ENCODE peak calls at places on chromosomes 16 and 17, in four cellular contexts. One of them, this sample, is unnamed.

GRCh38 chr16:31874354-31875111 is 926 bp downstream of the ZNF267 start:
- DNase-seq in mucosa of descending colon: no peak
- DNase-seq in IMR-90: peak
- DNase-seq in omental fat pad: no peak
- DNase-seq in this sample: no peak

GRCh38 chr17:4897785-4898184 is 1.6 kb upstream of the C17orf107 start:
- DNase-seq in mucosa of descending colon: no peak
- DNase-seq in IMR-90: no peak
- DNase-seq in omental fat pad: no peak
- DNase-seq in this sample: no peak

GRCh38 chr17:55335625-55336024 is 70.9 kb downstream of the HLF start:
- DNase-seq in mucosa of descending colon: no peak
- DNase-seq in IMR-90: no peak
- DNase-seq in omental fat pad: no peak
- DNase-seq in this sample: no peak

GRCh38 chr17:80087346-80088265 is 13.8 kb upstream of the GAA start:
- DNase-seq in mucosa of descending colon: no peak
- DNase-seq in IMR-90: no peak
- DNase-seq in omental fat pad: no peak
- DNase-seq in this sample: no peak

GRCh38 chr16:55279598-55279997 is 44.4 kb upstream of the IRX6 start:
- DNase-seq in mucosa of descending colon: no peak
- DNase-seq in IMR-90: no peak
- DNase-seq in omental fat pad: no peak
- DNase-seq in this sample: no peak

GRCh38 chr17:74408262-74408661 is 23.6 kb upstream of the GPRC5C start:
- DNase-seq in mucosa of descending colon: no peak
- DNase-seq in IMR-90: no peak
- DNase-seq in omental fat pad: no peak
- DNase-seq in this sample: no peak

GRCh38 chr17:41428591-41429326 is 4.4 kb upstream of the KRT37 start:
- DNase-seq in mucosa of descending colon: no peak
- DNase-seq in IMR-90: no peak
- DNase-seq in omental fat pad: no peak
- DNase-seq in this sample: no peak

GRCh38 chr17:9798724-9799123 is 7.3 kb upstream of the DHRS7C start:
- DNase-seq in mucosa of descending colon: no peak
- DNase-seq in IMR-90: no peak
- DNase-seq in omental fat pad: no peak
- DNase-seq in this sample: no peak

GRCh38 chr17:28318759-28319660 is at the start of gene TMEM97:
- DNase-seq in mucosa of descending colon: peak
- DNase-seq in IMR-90: peak
- DNase-seq in omental fat pad: peak
- DNase-seq in this sample: peak

GRCh38 chr17:9170822-9171221 is 149.5 kb downstream of the NTN1 start:
- DNase-seq in mucosa of descending colon: peak
- DNase-seq in IMR-90: no peak
- DNase-seq in omental fat pad: no peak
- DNase-seq in this sample: no peak

GRCh38 chr17:33072421-33073175 is 81.0 kb downstream of the SPACA3 start:
- DNase-seq in mucosa of descending colon: no peak
- DNase-seq in IMR-90: no peak
- DNase-seq in omental fat pad: no peak
- DNase-seq in this sample: no peak

GRCh38 chr17:47315451-47316266 is 8.1 kb upstream of the EFCAB13 start:
- DNase-seq in mucosa of descending colon: no peak
- DNase-seq in IMR-90: peak
- DNase-seq in omental fat pad: no peak
- DNase-seq in this sample: no peak

GRCh38 chr16:27677300-27677699 is 127.4 kb downstream of the KATNIP start:
- DNase-seq in mucosa of descending colon: no peak
- DNase-seq in IMR-90: peak
- DNase-seq in omental fat pad: no peak
- DNase-seq in this sample: no peak

GRCh38 chr16:66131156-66131807 is 235.2 kb upstream of the CDH5 start:
- DNase-seq in mucosa of descending colon: no peak
- DNase-seq in IMR-90: peak
- DNase-seq in omental fat pad: no peak
- DNase-seq in this sample: no peak

GRCh38 chr17:588519-588918 is 126.1 kb downstream of the VPS53 start:
- DNase-seq in mucosa of descending colon: no peak
- DNase-seq in IMR-90: no peak
- DNase-seq in omental fat pad: no peak
- DNase-seq in this sample: no peak

GRCh38 chr16:85539629-85540291 is 73.4 kb upstream of the GSE1 start:
- DNase-seq in mucosa of descending colon: no peak
- DNase-seq in IMR-90: no peak
- DNase-seq in omental fat pad: no peak
- DNase-seq in this sample: no peak

GRCh38 chr17:229130-229944 is 47.9 kb upstream of the DOC2B start:
- DNase-seq in mucosa of descending colon: peak
- DNase-seq in IMR-90: peak
- DNase-seq in omental fat pad: no peak
- DNase-seq in this sample: no peak

GRCh38 chr17:32771396-32771795 is 105.5 kb downstream of the MYO1D start:
- DNase-seq in mucosa of descending colon: no peak
- DNase-seq in IMR-90: no peak
- DNase-seq in omental fat pad: no peak
- DNase-seq in this sample: no peak

GRCh38 chr17:1055751-1056645 is 59.1 kb downstream of the TIMM22 start:
- DNase-seq in mucosa of descending colon: peak
- DNase-seq in IMR-90: peak
- DNase-seq in omental fat pad: no peak
- DNase-seq in this sample: no peak

GRCh38 chr16:87686697-87687570 is 78.9 kb downstream of the KLHDC4 start:
- DNase-seq in mucosa of descending colon: no peak
- DNase-seq in IMR-90: no peak
- DNase-seq in omental fat pad: no peak
- DNase-seq in this sample: no peak

GRCh38 chr17:56699186-56699895 is 105.8 kb downstream of the NOG start:
- DNase-seq in mucosa of descending colon: peak
- DNase-seq in IMR-90: peak
- DNase-seq in omental fat pad: no peak
- DNase-seq in this sample: peak

GRCh38 chr17:39653662-39654331 is 11.4 kb upstream of the TCAP start:
- DNase-seq in mucosa of descending colon: peak
- DNase-seq in IMR-90: no peak
- DNase-seq in omental fat pad: peak
- DNase-seq in this sample: no peak

GRCh38 chr17:30433514-30433913 is 43.7 kb upstream of the GOSR1 start:
- DNase-seq in mucosa of descending colon: no peak
- DNase-seq in IMR-90: peak
- DNase-seq in omental fat pad: no peak
- DNase-seq in this sample: no peak

GRCh38 chr16:70480127-70481105 is 26.0 kb downstream of the FCSK start:
- DNase-seq in mucosa of descending colon: peak
- DNase-seq in IMR-90: no peak
- DNase-seq in omental fat pad: no peak
- DNase-seq in this sample: no peak

GRCh38 chr17:58313815-58314705 is 14.5 kb downstream of the TSPOAP1 start:
- DNase-seq in mucosa of descending colon: no peak
- DNase-seq in IMR-90: no peak
- DNase-seq in omental fat pad: peak
- DNase-seq in this sample: no peak

GRCh38 chr17:35170968-35171771 is 23.0 kb downstream of the SLC35G3 start:
- DNase-seq in mucosa of descending colon: no peak
- DNase-seq in IMR-90: peak
- DNase-seq in omental fat pad: no peak
- DNase-seq in this sample: no peak
- TF ChIP-seq CTCF in mucosa of descending colon: no peak
- TF ChIP-seq CTCF in IMR-90: peak
- TF ChIP-seq CTCF in omental fat pad: no peak
- TF ChIP-seq CTCF in this sample: no peak

GRCh38 chr17:76683011-76683755 is 27.6 kb downstream of the MXRA7 start:
- DNase-seq in mucosa of descending colon: peak
- DNase-seq in IMR-90: no peak
- DNase-seq in omental fat pad: no peak
- DNase-seq in this sample: no peak
- TF ChIP-seq CTCF in mucosa of descending colon: no peak
- TF ChIP-seq CTCF in IMR-90: peak
- TF ChIP-seq CTCF in omental fat pad: no peak
- TF ChIP-seq CTCF in this sample: peak

DNA sequence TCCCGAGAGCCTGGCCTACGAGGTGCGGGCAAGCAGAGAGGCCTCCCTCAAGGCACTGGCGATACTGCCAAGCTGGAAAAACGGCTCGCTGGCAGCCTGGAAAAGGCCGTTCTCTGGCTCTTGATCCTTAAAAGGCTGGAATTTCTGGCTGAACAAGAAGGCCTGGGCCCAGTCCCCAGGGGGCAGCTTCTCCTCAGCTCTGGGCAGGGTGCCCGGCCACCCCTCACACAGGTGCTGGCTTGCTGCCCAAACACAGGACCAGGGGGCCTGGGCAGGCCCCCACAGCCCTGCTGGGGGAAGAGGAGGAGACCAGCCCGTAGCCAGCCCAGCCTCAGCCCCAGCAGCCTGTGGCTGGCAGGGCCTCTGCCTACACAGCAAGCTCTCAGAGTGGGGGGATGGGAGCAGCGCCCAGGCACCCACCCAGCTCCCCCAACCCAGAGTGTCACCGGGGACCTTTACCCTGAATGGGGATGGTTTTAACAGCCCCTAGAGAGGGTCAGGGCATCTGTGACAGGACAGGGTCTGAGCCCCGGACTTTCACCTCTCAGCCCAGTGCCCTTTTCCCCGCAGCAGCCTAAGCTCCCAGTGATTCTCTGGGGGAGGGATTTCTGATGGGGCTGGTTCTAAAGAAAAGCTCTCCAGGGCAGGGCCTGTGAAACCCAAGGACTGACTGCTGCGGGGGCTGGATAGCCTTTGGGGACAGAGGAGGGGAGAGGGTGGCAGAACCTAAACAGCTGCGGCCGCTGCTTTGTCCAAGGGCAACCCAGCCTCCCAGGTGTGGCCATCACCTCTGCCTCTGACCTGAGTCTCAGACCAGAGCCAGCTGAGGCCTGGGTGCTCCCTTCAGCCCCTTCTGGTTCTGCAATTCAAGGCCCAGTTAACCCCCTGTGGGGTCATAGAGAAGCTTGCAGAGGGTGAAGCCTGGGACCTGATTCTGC is 38.6 kb upstream of the TOB1 start:
- DNase-seq in mucosa of descending colon: peak
- DNase-seq in IMR-90: no peak
- DNase-seq in omental fat pad: no peak
- DNase-seq in this sample: no peak
- TF ChIP-seq CTCF in mucosa of descending colon: no peak
- TF ChIP-seq CTCF in IMR-90: no peak
- TF ChIP-seq CTCF in omental fat pad: no peak
- TF ChIP-seq CTCF in this sample: no peak

DNA sequence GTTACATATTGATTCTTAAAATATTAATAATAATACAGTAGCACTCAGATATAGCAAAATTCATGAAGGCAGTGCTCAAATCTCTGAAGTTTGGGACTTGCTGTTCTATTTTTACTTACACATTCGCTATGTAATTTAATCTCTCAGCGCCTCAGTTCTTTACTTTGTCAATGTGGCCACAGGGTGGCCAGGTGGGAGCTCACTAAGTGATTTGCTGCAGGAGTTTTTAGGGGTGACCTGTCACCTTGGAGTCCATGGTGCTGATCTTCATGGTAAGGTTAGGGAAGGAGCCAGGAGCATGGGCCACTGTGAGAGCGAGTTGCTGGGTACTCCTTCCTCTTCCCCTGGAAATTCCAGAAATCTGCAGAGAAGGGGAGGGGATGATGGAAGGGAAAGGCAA is 28.1 kb downstream of the VWA3A start:
- DNase-seq in mucosa of descending colon: no peak
- DNase-seq in IMR-90: no peak
- DNase-seq in omental fat pad: no peak
- DNase-seq in this sample: no peak
- TF ChIP-seq CTCF in mucosa of descending colon: no peak
- TF ChIP-seq CTCF in IMR-90: no peak
- TF ChIP-seq CTCF in omental fat pad: no peak
- TF ChIP-seq CTCF in this sample: no peak

GRCh38 chr17:75589919-75590303 is 2.3 kb downstream of the MYO15B start:
- DNase-seq in mucosa of descending colon: peak
- DNase-seq in IMR-90: no peak
- DNase-seq in omental fat pad: no peak
- DNase-seq in this sample: no peak
- TF ChIP-seq CTCF in mucosa of descending colon: no peak
- TF ChIP-seq CTCF in IMR-90: no peak
- TF ChIP-seq CTCF in omental fat pad: no peak
- TF ChIP-seq CTCF in this sample: no peak

GRCh38 chr17:65202833-65203571 is 65.8 kb downstream of the RGS9 start:
- DNase-seq in mucosa of descending colon: no peak
- DNase-seq in IMR-90: no peak
- DNase-seq in omental fat pad: no peak
- DNase-seq in this sample: no peak
- TF ChIP-seq CTCF in mucosa of descending colon: no peak
- TF ChIP-seq CTCF in IMR-90: no peak
- TF ChIP-seq CTCF in omental fat pad: no peak
- TF ChIP-seq CTCF in this sample: no peak